ENCODE peak calls at places on chromosomes 6 and 20, in five cellular contexts. F is GM23248, Z is trophoblast cell, G is H1, A is MM.1S. K is an unnamed sample.

GRCh38 chr6:30147096-30147495 is 11.2 kb downstream of the TRIM40 start:
- DNase-seq in F (no peak), Z (no peak), G (no peak), A (no peak), K (no peak)

GRCh38 chr6:111596784-111597183 is 8.9 kb downstream of the TRAF3IP2 start:
- DNase-seq in F (no peak), Z (no peak), G (no peak), A (no peak), K (no peak)

GRCh38 chr6:134424131-134424794 is 106.4 kb upstream of the SGK1 start:
- DNase-seq in F (peak), Z (no peak), G (no peak), A (no peak), K (no peak)

GRCh38 chr6:159887146-159887545 is 3.6 kb upstream of the MAS1 start:
- DNase-seq in F (no peak), Z (no peak), G (no peak), A (no peak), K (no peak)

GRCh38 chr6:21739241-21739640 is 145.7 kb downstream of the SOX4 start:
- DNase-seq in F (no peak), Z (no peak), G (no peak), A (no peak), K (no peak)

GRCh38 chr6:42339991-42340401 is 111.7 kb downstream of the TRERF1 start:
- DNase-seq in F (peak), Z (no peak), G (no peak), A (no peak), K (no peak)

GRCh38 chr6:108940741-108941140 is 92.5 kb downstream of the ARMC2 start:
- DNase-seq in F (no peak), Z (no peak), G (no peak), A (no peak), K (no peak)

GRCh38 chr6:81814365-81815109 is 62.1 kb upstream of the TENT5A start:
- DNase-seq in F (peak), Z (no peak), G (no peak), A (no peak), K (no peak)

GRCh38 chr6:41675176-41675767 is 37.0 kb downstream of the MDFI start:
- DNase-seq in F (no peak), Z (no peak), G (no peak), A (no peak), K (no peak)

GRCh38 chr6:24223131-24223715 is 97.2 kb downstream of the NRSN1 start:
- DNase-seq in F (peak), Z (no peak), G (no peak), A (no peak), K (no peak)

GRCh38 chr6:132964101-132964867 is 149.9 kb downstream of the RPS12 start:
- DNase-seq in F (peak), Z (no peak), G (no peak), A (peak), K (no peak)

GRCh38 chr6:131765081-131765852 is 42.6 kb upstream of the ENPP1 start:
- DNase-seq in F (peak), Z (peak), G (no peak), A (no peak), K (no peak)

GRCh38 chr20:57237006-57237953 is 29.2 kb downstream of the BMP7 start:
- DNase-seq in F (peak), Z (no peak), G (no peak), A (no peak), K (no peak)

GRCh38 chr6:135358907-135359459 is 138.6 kb downstream of the AHI1 start:
- DNase-seq in F (peak), Z (no peak), G (no peak), A (no peak), K (no peak)

GRCh38 chr6:88910922-88911778 is 52.3 kb downstream of the RNGTT start:
- DNase-seq in F (no peak), Z (no peak), G (no peak), A (no peak), K (no peak)

GRCh38 chr20:58480455-58481356 is 34.5 kb downstream of the APCDD1L start:
- DNase-seq in F (no peak), Z (no peak), G (no peak), A (no peak), K (no peak)

GRCh38 chr6:152661776-152662175 is 24.6 kb upstream of the SYNE1 start:
- DNase-seq in F (no peak), Z (no peak), G (no peak), A (no peak), K (no peak)

GRCh38 chr6:6712979-6713514 is 124.5 kb downstream of the LY86 start:
- DNase-seq in F (peak), Z (no peak), G (no peak), A (no peak), K (no peak)

GRCh38 chr6:154791561-154792317 is 58.5 kb downstream of the SCAF8 start:
- DNase-seq in F (peak), Z (no peak), G (no peak), A (no peak), K (no peak)

GRCh38 chr6:158803733-158804143 is 15.4 kb downstream of the EZR start:
- DNase-seq in F (no peak), Z (peak), G (no peak), A (peak), K (peak)

GRCh38 chr6:100116409-100117194 is 122.6 kb upstream of the MCHR2 start:
- DNase-seq in F (peak), Z (peak), G (peak), A (peak), K (peak)

GRCh38 chr6:129498950-129499870 is 210.8 kb downstream of the ARHGAP18 start:
- DNase-seq in F (peak), Z (no peak), G (no peak), A (peak), K (peak)

GRCh38 chr20:38471987-38472512 is 593 bp upstream of the RALGAPB start:
- DNase-seq in F (no peak), Z (no peak), G (no peak), A (no peak), K (no peak)

GRCh38 chr6:128655978-128656498 is 135.6 kb upstream of the PTPRK start:
- DNase-seq in F (peak), Z (no peak), G (no peak), A (no peak), K (no peak)

GRCh38 chr20:45835230-45836224 is 1.9 kb downstream of the SNX21 start:
- DNase-seq in F (peak), Z (no peak), G (no peak), A (no peak), K (no peak)

GRCh38 chr6:38876470-38876869 is 161.4 kb downstream of the DNAH8 start:
- DNase-seq in F (no peak), Z (no peak), G (no peak), A (no peak), K (no peak)

GRCh38 chr20:37388831-37389230 is 42.9 kb downstream of the SRC start:
- DNase-seq in F (no peak), Z (no peak), G (no peak), A (no peak), K (no peak)

GRCh38 chr6:100745419-100746041 is 135.6 kb downstream of the ASCC3 start:
- DNase-seq in F (no peak), Z (no peak), G (no peak), A (no peak), K (no peak)

GRCh38 chr20:64047968-64048401 is 1.5 kb downstream of the SOX18 start:
- DNase-seq in F (no peak), Z (no peak), G (no peak), A (no peak), K (no peak)

GRCh38 chr20:62135573-62136266 is 7.5 kb downstream of the PSMA7 start:
- DNase-seq in F (no peak), Z (no peak), G (no peak), A (no peak), K (no peak)

GRCh38 chr6:142011775-142012174 is 121.0 kb upstream of the GJE1 start:
- DNase-seq in F (no peak), Z (no peak), G (no peak), A (no peak), K (no peak)
- H3K27ac ChIP-seq in F (no peak), Z (no peak), G (no peak), A (no peak), K (no peak)

DNA sequence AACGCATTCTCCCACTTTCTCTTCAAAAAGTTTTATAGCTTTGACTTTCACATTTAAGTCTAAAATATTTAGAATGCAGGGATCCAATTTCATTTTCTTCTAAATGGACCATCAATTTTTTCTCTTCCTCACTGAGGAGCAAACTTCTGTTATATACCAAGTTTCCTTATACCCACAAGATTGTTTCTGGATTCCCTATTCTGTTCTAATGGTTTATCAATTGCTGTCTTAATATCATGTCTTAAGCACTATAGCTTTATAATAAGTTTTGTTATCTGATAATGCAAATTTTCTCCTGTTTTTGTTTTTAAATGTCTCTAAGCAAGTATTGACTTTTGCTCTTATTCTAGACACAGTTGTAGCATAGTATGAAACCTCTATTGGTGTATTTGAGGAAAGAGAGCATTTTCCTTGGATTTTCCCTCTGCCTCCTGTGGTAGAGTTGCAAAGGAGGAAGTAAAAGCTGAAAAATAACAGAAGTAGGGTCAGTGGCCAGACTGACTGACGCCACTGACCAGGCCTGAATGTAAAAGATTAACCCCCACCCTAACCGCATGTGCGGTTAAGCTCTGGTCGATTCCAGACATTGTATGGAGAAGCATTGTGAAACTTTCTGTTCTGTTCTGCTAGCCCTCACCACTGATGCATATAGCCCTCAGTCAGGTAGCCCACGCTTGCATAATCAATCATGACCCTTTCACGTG is 40.3 kb downstream of the GPX5 start:
- DNase-seq in F (no peak), Z (no peak), G (no peak), A (no peak), K (no peak)
- H3K4me3 ChIP-seq in F (no peak), Z (no peak), G (no peak), A (no peak), K (no peak)

GRCh38 chr20:5822569-5822968 is 72.4 kb downstream of the SHLD1 start:
- DNase-seq in F (no peak), Z (no peak), G (no peak), A (no peak), K (peak)
- H3K4me2 ChIP-seq in F (no peak), Z (no peak), G (peak), A (no peak), K (peak)

GRCh38 chr6:44306710-44307109 is 6.4 kb downstream of the AARS2 start:
- DNase-seq in F (no peak), Z (no peak), G (no peak), A (no peak), K (no peak)

GRCh38 chr6:44307217-44307616 is 5.9 kb downstream of the AARS2 start:
- DNase-seq in F (no peak), Z (no peak), G (no peak), A (no peak), K (no peak)

GRCh38 chr6:44304282-44305199 is 8.6 kb downstream of the AARS2 start:
- DNase-seq in F (peak), Z (no peak), G (no peak), A (peak), K (peak)

GRCh38 chr6:44303842-44304241 is 9.3 kb downstream of the AARS2 start:
- DNase-seq in F (no peak), Z (no peak), G (no peak), A (no peak), K (no peak)

DNA sequence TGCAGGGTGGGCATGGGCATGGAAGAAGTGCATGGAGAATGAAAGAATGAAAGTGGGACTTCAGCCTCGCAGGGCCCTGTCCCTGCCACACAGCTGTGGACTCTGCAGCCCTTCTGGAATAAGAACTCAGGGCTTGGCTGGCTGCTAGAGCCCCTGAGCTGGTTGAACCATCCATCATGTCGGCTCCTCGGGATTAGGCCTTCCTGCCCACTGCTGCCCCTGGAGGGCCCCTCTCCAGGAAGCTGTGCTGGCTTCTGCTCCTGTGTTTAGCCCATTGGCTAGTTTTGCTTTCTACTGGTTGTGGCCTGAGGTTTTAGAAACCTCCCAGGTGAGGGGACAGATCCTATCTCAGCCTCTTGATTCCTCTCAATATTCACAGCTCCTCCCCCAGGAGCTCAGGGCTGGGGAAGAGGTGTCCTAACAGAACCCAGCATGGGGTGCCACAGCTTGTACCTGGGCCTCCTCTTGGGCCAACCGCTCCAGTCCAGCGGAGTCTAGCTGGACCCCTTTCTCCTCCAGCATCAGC is 7.9 kb downstream of the AARS2 start:
- DNase-seq in F (no peak), Z (no peak), G (no peak), A (no peak), K (no peak)
- H3K27ac ChIP-seq in F (no peak), Z (no peak), G (peak), A (no peak), K (no peak)